ENCODE peak calls at places on chromosomes 6 and 20, in four cellular contexts. O, R, A and S are unnamed samples.

GRCh38 chr20:62845818-62846527 is 15.6 kb downstream of the TCFL5 start:
- DNase-seq in R (no peak), O (no peak), A (no peak), S (no peak)

GRCh38 chr6:158991017-158991723 is 8.8 kb downstream of the RSPH3 start:
- DNase-seq in O (no peak), R (peak; percentile 38), A (no peak), S (no peak)

GRCh38 chr6:487956-488355 is 96.4 kb downstream of the IRF4 start:
- DNase-seq in A (no peak), O (no peak), R (no peak), S (no peak)

GRCh38 chr6:161635975-161636374 is 362.1 kb upstream of the AGPAT4 start:
- DNase-seq in A (no peak), R (no peak), O (no peak), S (no peak)

GRCh38 chr6:79440590-79440989 is 96.6 kb downstream of the LCA5 start:
- DNase-seq in A (no peak), O (no peak), R (no peak), S (no peak)

GRCh38 chr6:109434456-109434855 is 6.0 kb downstream of the PPIL6 start:
- DNase-seq in O (no peak), R (peak; percentile 55), A (no peak), S (no peak)

GRCh38 chr6:141460743-141461484 is 671.8 kb upstream of the GJE1 start:
- DNase-seq in R (no peak), A (no peak), O (no peak), S (peak; percentile 61)

GRCh38 chr6:139970591-139970991 is 596.1 kb upstream of the CITED2 start:
- DNase-seq in R (peak; percentile 73), O (no peak), A (peak; percentile 39), S (peak; percentile 51)

GRCh38 chr6:40780626-40781025 is 193.5 kb upstream of the LRFN2 start:
- DNase-seq in A (no peak), O (no peak), R (no peak), S (no peak)

GRCh38 chr6:110813813-110814487 is 1.3 kb downstream of the CDK19 start:
- DNase-seq in R (peak; percentile 29), A (no peak), O (no peak), S (peak; percentile 50)

GRCh38 chr20:10906830-10907229 is 233.0 kb upstream of the JAG1 start:
- DNase-seq in A (no peak), R (no peak), O (no peak), S (no peak)

GRCh38 chr6:90329397-90330077 is 32.9 kb upstream of the BACH2 start:
- DNase-seq in O (no peak), A (no peak), R (no peak), S (no peak)

GRCh38 chr20:60055740-60056139 is 97.5 kb downstream of the CDH26 start:
- DNase-seq in O (no peak), R (peak; percentile 20), A (peak; percentile 22), S (no peak)

GRCh38 chr20:34364013-34364382 is 925 bp downstream of the ITCH start:
- DNase-seq in R (peak; percentile 66), A (peak; percentile 83), O (no peak), S (peak; percentile 49)

GRCh38 chr6:1314617-1315016 is 2.7 kb downstream of the FOXQ1 start:
- DNase-seq in R (no peak), O (no peak), A (no peak), S (no peak)

DNA sequence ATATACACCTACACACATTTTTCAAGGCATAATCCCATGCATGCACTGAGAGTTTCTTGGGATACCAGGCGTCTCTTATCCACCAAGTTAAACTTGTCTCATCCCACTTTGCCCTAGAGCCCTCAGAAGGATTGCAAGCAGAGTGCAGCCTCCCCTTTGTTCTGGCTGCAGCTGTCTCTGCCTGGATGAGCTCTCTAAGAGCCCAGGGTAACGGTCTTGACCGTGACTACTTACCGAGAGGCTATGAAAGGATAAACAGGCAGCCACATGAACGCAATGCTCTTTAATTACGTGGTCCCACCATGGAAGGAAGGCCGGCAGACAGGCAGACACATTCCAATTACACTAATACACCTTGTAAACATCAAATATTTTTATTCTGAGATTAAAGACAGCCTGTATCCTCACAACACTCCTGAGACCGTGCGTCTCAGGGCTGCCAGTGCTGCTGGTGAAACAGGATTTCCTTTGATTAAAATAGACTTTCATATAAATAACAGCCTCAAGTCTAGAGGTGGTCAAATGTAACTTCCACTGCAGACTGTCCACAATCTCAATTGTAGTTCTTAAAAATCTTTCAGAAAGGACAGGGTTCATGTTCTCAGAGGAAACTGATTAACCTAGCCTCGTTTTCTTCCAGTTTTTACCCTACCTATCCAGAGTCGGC is 210.0 kb upstream of the PRDM1 start:
- DNase-seq in O (no peak), R (no peak), A (no peak), S (no peak)
- H3K4me3 ChIP-seq in O (no peak overlapping the region), R (no peak overlapping the region), A (no peak overlapping the region), S (no peak overlapping the region)

DNA sequence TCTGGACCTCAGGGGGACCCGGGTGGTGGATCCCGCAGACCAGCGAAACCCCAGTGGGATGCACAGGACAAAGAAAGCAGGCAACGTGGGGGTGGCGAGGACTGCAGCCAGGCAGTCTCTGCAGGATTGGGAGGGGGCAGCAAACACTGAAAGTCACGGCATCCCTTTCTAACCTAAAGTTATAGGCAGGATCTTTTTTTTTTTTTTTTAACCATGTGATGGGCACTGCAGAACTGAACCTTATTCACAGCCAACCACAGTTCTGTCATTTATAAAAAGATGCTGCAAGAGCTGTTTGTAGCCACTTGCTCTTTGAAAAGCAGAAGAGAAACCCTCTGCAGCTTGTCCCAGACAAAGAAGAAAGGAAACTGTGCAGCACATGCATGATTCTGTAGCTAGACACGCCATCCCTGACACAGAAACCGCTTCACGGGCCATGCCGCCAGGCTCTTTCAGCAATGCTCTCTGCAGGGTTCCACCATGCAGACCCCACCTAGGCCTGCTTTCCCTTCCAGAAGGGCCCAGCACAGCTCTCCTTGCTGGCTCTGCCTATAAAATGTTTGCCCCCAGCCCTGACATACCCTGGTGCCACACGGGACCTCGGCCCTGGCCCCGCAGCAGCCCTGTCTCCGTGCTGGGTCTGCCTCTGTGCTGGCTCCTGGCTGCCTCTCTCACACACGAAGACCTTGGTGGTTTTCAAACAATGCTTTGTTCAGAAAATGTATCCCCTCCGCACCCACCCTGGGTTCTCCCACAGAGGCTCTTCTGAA is 70.8 kb downstream of the PYGB start:
- DNase-seq in R (no peak), O (no peak), A (no peak), S (no peak)
- H3K4me3 ChIP-seq in R (no peak overlapping the region), O (no peak overlapping the region), A (no peak overlapping the region), S (no peak overlapping the region)

DNA sequence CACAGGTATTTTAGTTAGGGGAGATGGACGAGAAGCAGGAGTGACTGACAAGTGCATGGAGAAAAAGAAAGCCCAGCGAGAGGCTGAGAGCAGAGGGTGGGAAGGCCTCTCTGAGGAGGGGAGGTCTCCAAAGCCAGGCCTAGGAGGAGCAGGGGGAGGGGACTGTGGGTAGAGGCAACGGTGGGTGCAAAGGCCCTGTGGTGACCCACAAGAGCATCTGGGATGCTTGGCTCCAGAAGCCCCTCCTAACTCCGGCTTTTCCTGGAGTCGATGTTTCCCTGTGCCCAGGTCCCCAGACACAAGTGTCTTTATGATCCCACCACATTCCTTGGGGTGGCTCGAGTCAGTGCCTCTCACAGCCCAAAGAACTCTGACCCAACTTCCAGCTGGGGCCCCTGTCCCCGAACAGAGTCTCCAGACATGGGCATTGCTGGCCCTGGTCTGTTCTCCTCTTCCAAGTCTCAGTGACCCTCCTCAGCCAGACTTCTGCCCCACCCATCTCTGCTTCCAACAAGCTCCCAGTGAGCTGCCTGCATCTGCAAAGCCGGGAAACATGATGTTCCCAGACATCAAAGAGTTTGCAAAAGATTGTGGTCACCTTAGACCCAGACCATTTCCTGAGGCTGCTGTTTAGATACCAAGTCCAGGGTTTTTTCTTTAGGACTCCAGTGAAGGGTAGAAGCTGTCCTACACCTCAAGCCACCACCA is 11.1 kb upstream of the BMP7 start:
- DNase-seq in A (no peak), R (no peak), O (no peak), S (no peak)
- H3K4me3 ChIP-seq in A (no peak overlapping the region), R (no peak overlapping the region), O (no peak overlapping the region), S (no peak overlapping the region)

DNA sequence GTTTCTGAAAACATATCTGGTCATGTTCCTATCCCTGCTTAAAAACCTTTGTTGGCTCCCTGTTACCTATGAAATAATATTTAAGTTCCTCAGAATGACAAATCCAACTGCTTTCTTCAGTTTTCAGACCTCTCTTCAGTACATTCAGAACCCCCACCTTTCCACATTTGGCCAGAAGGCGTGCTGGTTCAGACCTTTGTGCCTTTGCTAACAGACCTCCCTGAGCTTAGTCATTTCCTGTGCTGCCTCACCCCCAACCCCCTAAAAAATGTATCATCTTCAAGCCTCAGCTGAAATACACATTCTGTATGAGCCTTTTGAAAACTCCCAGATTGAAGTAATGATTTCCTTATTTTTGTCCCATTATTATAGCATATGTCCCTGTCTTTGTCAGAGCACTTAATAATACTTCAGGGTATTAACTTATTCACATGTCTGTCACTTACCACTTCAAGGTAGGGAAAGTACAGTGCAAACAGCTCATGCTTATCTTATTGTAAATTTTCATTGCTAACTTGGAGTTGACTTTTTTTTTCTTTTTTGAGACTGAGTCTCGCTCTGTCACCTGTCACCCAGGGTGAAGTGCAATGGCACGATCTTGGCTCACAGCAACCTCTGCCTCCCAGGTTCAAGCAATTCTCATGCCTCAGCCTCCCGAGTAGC is 19.7 kb downstream of the FAM217A start:
- DNase-seq in R (peak; percentile 93), O (no peak), A (peak; percentile 90), S (peak; percentile 93)
- H3K4me3 ChIP-seq in R (no peak overlapping the region), O (no peak overlapping the region), A (peak overlapping the region; percentile 49), S (peak overlapping the region; percentile 59)

DNA sequence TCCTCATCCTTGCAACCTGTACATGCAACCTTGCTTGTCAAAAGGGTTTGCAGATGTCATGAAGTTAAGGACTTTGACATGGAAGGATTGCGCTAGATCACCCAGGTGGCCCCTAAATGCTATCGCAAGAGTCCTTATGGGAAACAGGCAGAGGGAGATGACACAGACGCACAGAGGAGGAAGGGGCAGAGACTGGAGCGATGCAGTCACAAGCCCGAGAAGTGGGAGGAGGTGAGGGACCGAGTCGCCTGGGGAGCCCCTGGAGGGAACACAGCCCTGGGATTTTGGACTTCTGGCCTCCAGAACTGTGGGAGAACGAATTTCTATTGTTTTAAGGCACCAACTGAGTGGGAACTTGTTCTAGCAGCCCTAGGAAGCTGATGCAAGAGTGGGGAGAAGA is 434.1 kb downstream of the PREX1 start:
- DNase-seq in A (no peak), R (no peak), O (no peak), S (no peak)
- H3K4me3 ChIP-seq in A (no peak overlapping the region), R (no peak overlapping the region), O (no peak overlapping the region), S (no peak overlapping the region)

DNA sequence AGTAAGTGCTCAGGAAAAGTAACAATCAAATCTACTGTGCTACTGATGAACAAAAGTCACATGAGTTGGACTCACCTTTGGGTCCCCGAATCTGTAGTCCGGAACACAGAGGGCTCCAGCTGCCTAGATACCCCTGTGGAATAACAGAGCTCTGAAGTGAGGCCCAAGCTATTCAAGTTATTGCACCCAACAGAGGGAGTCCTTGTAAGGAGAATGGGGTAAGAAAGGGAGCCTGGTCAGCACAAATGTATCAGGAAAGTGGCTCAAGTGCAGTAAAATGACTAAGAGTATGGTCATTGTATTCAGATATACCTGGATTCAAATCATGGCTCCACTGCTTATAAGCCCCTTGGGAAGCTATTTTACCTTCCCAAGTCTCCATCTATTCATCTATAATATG is 20.9 kb downstream of the EDN1 start:
- DNase-seq in R (peak; percentile 56), A (peak; percentile 12), O (no peak), S (peak; percentile 70)
- H3K4me3 ChIP-seq in R (no peak overlapping the region), A (no peak overlapping the region), O (no peak overlapping the region), S (no peak overlapping the region)

DNA sequence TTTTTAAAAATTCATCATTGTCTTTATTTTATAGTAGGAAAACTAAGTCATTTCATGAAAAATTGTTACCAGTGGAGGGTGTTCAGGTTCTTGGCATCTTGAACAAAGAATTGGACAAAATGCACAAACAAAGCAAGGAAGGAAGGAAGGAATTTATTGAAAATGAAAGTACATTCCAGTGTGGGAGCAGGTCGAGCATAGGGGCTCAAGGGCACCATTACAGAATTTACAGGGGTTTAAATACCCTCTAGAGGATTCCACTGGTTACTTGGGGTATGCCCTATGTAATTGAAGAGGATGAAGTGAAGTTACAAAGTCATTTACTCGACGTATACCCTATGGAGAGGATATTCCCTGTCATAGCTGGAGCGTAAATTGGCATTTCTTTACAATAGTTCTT is 37.4 kb upstream of the HDAC2 start:
- DNase-seq in O (no peak), R (peak; percentile 7), A (no peak), S (no peak)
- H3K4me3 ChIP-seq in O (no peak overlapping the region), R (no peak overlapping the region), A (peak overlapping the region; percentile 38), S (no peak overlapping the region)

GRCh38 chr6:113564401-113565161 is 292.6 kb upstream of the MARCKS start:
- DNase-seq in O (peak; percentile 78), A (peak; percentile 95), R (peak; percentile 97), S (no peak)
- H3K4me3 ChIP-seq in O (peak overlapping the region; percentile 56), A (peak overlapping the region; percentile 66), R (no peak overlapping the region), S (no peak overlapping the region)